ENCODE peak calls at places on chromosomes 7 and 10, in nine cellular contexts. One of them, this sample, is unnamed.

GRCh38 chr10:17074548-17074860 is 55.1 kb downstream of the CUBN start:
- DNase-seq in A549: no peak
- DNase-seq in endothelial cell: no peak
- DNase-seq in AG08395: peak; percentile 43
- DNase-seq in activated T-cell treated with anti-CD3 and anti-CD28 coated beads, Interleukin-2, amount 50 U/mL, for 48 hours: no peak
- DNase-seq in BJ: no peak
- DNase-seq in activated CD8-positive, alpha-beta memory T cell treated with anti-CD3 and anti-CD28 coated beads for 48 hours: no peak
- DNase-seq in right lobe of liver: no peak
- DNase-seq in activated CD4-positive, alpha-beta T cell treated with anti-CD3 and anti-CD28 coated beads for 24 hours: no peak
- DNase-seq in this sample: no peak

GRCh38 chr10:27258838-27259532 is 18.4 kb upstream of the ACBD5 start:
- DNase-seq in A549: no peak
- DNase-seq in endothelial cell: peak; percentile 37
- DNase-seq in AG08395: no peak
- DNase-seq in activated T-cell treated with anti-CD3 and anti-CD28 coated beads, Interleukin-2, amount 50 U/mL, for 48 hours: peak; percentile 55
- DNase-seq in BJ: no peak
- DNase-seq in activated CD8-positive, alpha-beta memory T cell treated with anti-CD3 and anti-CD28 coated beads for 48 hours: no peak
- DNase-seq in right lobe of liver: peak; percentile 46
- DNase-seq in activated CD4-positive, alpha-beta T cell treated with anti-CD3 and anti-CD28 coated beads for 24 hours: no peak
- DNase-seq in this sample: no peak

GRCh38 chr7:151452680-151453325 is 12.9 kb upstream of the CRYGN start:
- DNase-seq in A549: no peak
- DNase-seq in endothelial cell: no peak
- DNase-seq in AG08395: no peak
- DNase-seq in activated T-cell treated with anti-CD3 and anti-CD28 coated beads, Interleukin-2, amount 50 U/mL, for 48 hours: peak; percentile 2
- DNase-seq in BJ: no peak
- DNase-seq in activated CD8-positive, alpha-beta memory T cell treated with anti-CD3 and anti-CD28 coated beads for 48 hours: no peak
- DNase-seq in right lobe of liver: no peak
- DNase-seq in activated CD4-positive, alpha-beta T cell treated with anti-CD3 and anti-CD28 coated beads for 24 hours: no peak
- DNase-seq in this sample: no peak

GRCh38 chr10:34813626-34814227 is 1.4 kb downstream of the PARD3 start:
- DNase-seq in A549: peak; percentile 29
- DNase-seq in endothelial cell: peak; percentile 49
- DNase-seq in AG08395: peak; percentile 54
- DNase-seq in activated T-cell treated with anti-CD3 and anti-CD28 coated beads, Interleukin-2, amount 50 U/mL, for 48 hours: peak; percentile 20
- DNase-seq in BJ: no peak
- DNase-seq in activated CD8-positive, alpha-beta memory T cell treated with anti-CD3 and anti-CD28 coated beads for 48 hours: no peak
- DNase-seq in right lobe of liver: peak; percentile 30
- DNase-seq in activated CD4-positive, alpha-beta T cell treated with anti-CD3 and anti-CD28 coated beads for 24 hours: no peak
- DNase-seq in this sample: peak; percentile 68

GRCh38 chr10:3986407-3987141 is 201.6 kb upstream of the KLF6 start:
- DNase-seq in A549: no peak
- DNase-seq in endothelial cell: no peak
- DNase-seq in AG08395: no peak
- DNase-seq in activated T-cell treated with anti-CD3 and anti-CD28 coated beads, Interleukin-2, amount 50 U/mL, for 48 hours: no peak
- DNase-seq in BJ: no peak
- DNase-seq in activated CD8-positive, alpha-beta memory T cell treated with anti-CD3 and anti-CD28 coated beads for 48 hours: no peak
- DNase-seq in right lobe of liver: no peak
- DNase-seq in activated CD4-positive, alpha-beta T cell treated with anti-CD3 and anti-CD28 coated beads for 24 hours: no peak
- DNase-seq in this sample: no peak

GRCh38 chr7:96131525-96131924 is 190.4 kb downstream of the SLC25A13 start:
- DNase-seq in A549: no peak
- DNase-seq in endothelial cell: no peak
- DNase-seq in AG08395: no peak
- DNase-seq in activated T-cell treated with anti-CD3 and anti-CD28 coated beads, Interleukin-2, amount 50 U/mL, for 48 hours: no peak
- DNase-seq in BJ: no peak
- DNase-seq in activated CD8-positive, alpha-beta memory T cell treated with anti-CD3 and anti-CD28 coated beads for 48 hours: no peak
- DNase-seq in right lobe of liver: no peak
- DNase-seq in activated CD4-positive, alpha-beta T cell treated with anti-CD3 and anti-CD28 coated beads for 24 hours: no peak
- DNase-seq in this sample: no peak

GRCh38 chr7:909358-910329 is 33.3 kb downstream of the GET4 start:
- DNase-seq in A549: peak; percentile 42
- DNase-seq in endothelial cell: no peak
- DNase-seq in AG08395: peak; percentile 74
- DNase-seq in activated T-cell treated with anti-CD3 and anti-CD28 coated beads, Interleukin-2, amount 50 U/mL, for 48 hours: peak; percentile 54
- DNase-seq in BJ: no peak
- DNase-seq in activated CD8-positive, alpha-beta memory T cell treated with anti-CD3 and anti-CD28 coated beads for 48 hours: no peak
- DNase-seq in right lobe of liver: peak; percentile 77
- DNase-seq in activated CD4-positive, alpha-beta T cell treated with anti-CD3 and anti-CD28 coated beads for 24 hours: no peak
- DNase-seq in this sample: peak; percentile 79

GRCh38 chr10:89555688-89556445 is 20.5 kb upstream of the SLC16A12 start:
- DNase-seq in A549: peak; percentile 38
- DNase-seq in endothelial cell: no peak
- DNase-seq in AG08395: no peak
- DNase-seq in activated T-cell treated with anti-CD3 and anti-CD28 coated beads, Interleukin-2, amount 50 U/mL, for 48 hours: no peak
- DNase-seq in BJ: no peak
- DNase-seq in activated CD8-positive, alpha-beta memory T cell treated with anti-CD3 and anti-CD28 coated beads for 48 hours: no peak
- DNase-seq in right lobe of liver: no peak
- DNase-seq in activated CD4-positive, alpha-beta T cell treated with anti-CD3 and anti-CD28 coated beads for 24 hours: no peak
- DNase-seq in this sample: no peak

GRCh38 chr7:136857573-136857972 is 10.9 kb upstream of the CHRM2 start:
- DNase-seq in A549: no peak
- DNase-seq in endothelial cell: no peak
- DNase-seq in AG08395: peak; percentile 30
- DNase-seq in activated T-cell treated with anti-CD3 and anti-CD28 coated beads, Interleukin-2, amount 50 U/mL, for 48 hours: no peak
- DNase-seq in BJ: no peak
- DNase-seq in activated CD8-positive, alpha-beta memory T cell treated with anti-CD3 and anti-CD28 coated beads for 48 hours: no peak
- DNase-seq in right lobe of liver: no peak
- DNase-seq in activated CD4-positive, alpha-beta T cell treated with anti-CD3 and anti-CD28 coated beads for 24 hours: no peak
- DNase-seq in this sample: no peak

GRCh38 chr10:6612371-6612770 is 32.3 kb upstream of the PRKCQ start:
- DNase-seq in A549: no peak
- DNase-seq in endothelial cell: no peak
- DNase-seq in AG08395: no peak
- DNase-seq in activated T-cell treated with anti-CD3 and anti-CD28 coated beads, Interleukin-2, amount 50 U/mL, for 48 hours: no peak
- DNase-seq in BJ: no peak
- DNase-seq in activated CD8-positive, alpha-beta memory T cell treated with anti-CD3 and anti-CD28 coated beads for 48 hours: no peak
- DNase-seq in right lobe of liver: no peak
- DNase-seq in activated CD4-positive, alpha-beta T cell treated with anti-CD3 and anti-CD28 coated beads for 24 hours: no peak
- DNase-seq in this sample: no peak

GRCh38 chr10:5291501-5292195 is 73.1 kb upstream of the UCN3 start:
- DNase-seq in A549: peak; percentile 97
- DNase-seq in endothelial cell: no peak
- DNase-seq in AG08395: peak; percentile 93
- DNase-seq in activated T-cell treated with anti-CD3 and anti-CD28 coated beads, Interleukin-2, amount 50 U/mL, for 48 hours: peak; percentile 57
- DNase-seq in BJ: peak; percentile 87
- DNase-seq in activated CD8-positive, alpha-beta memory T cell treated with anti-CD3 and anti-CD28 coated beads for 48 hours: no peak
- DNase-seq in right lobe of liver: peak; percentile 35
- DNase-seq in activated CD4-positive, alpha-beta T cell treated with anti-CD3 and anti-CD28 coated beads for 24 hours: peak; percentile 33
- DNase-seq in this sample: no peak

GRCh38 chr10:6514180-6514579 is 65.9 kb downstream of the PRKCQ start:
- DNase-seq in A549: no peak
- DNase-seq in endothelial cell: no peak
- DNase-seq in AG08395: no peak
- DNase-seq in activated T-cell treated with anti-CD3 and anti-CD28 coated beads, Interleukin-2, amount 50 U/mL, for 48 hours: no peak
- DNase-seq in BJ: no peak
- DNase-seq in activated CD8-positive, alpha-beta memory T cell treated with anti-CD3 and anti-CD28 coated beads for 48 hours: no peak
- DNase-seq in right lobe of liver: no peak
- DNase-seq in activated CD4-positive, alpha-beta T cell treated with anti-CD3 and anti-CD28 coated beads for 24 hours: no peak
- DNase-seq in this sample: no peak

GRCh38 chr7:1855396-1856160 is 185.5 kb downstream of the ELFN1 start:
- DNase-seq in A549: no peak
- DNase-seq in endothelial cell: no peak
- DNase-seq in AG08395: no peak
- DNase-seq in activated T-cell treated with anti-CD3 and anti-CD28 coated beads, Interleukin-2, amount 50 U/mL, for 48 hours: no peak
- DNase-seq in BJ: no peak
- DNase-seq in activated CD8-positive, alpha-beta memory T cell treated with anti-CD3 and anti-CD28 coated beads for 48 hours: no peak
- DNase-seq in right lobe of liver: peak; percentile 21
- DNase-seq in activated CD4-positive, alpha-beta T cell treated with anti-CD3 and anti-CD28 coated beads for 24 hours: no peak
- DNase-seq in this sample: no peak